ENCODE peak calls at places on chromosomes 6 and 20, in five cellular contexts. U is occipital lobe, W is bronchial epithelial cell, O is NCI-H510A treated with DMSO at 0.1 percent for 48 hours, Q is anterior cingulate cortex. I is an unnamed sample.

GRCh38 chr6:88780714-88781389 is 182.6 kb downstream of the RNGTT start:
- DNase-seq in W (peak), O (peak), U (no peak), Q (no peak), I (peak)

GRCh38 chr20:57869291-57869950 is 159.6 kb upstream of the PMEPA1 start:
- DNase-seq in Q (no peak), U (no peak), O (no peak), W (no peak), I (no peak)

GRCh38 chr6:21597706-21598273 is 4.2 kb downstream of the SOX4 start:
- DNase-seq in U (no peak), Q (no peak), O (no peak), W (no peak), I (peak)

GRCh38 chr6:1182722-1183521 is 129.0 kb upstream of the FOXQ1 start:
- DNase-seq in U (no peak), W (peak), Q (no peak), O (no peak), I (no peak)

GRCh38 chr20:20566523-20566922 is 145.9 kb downstream of the RALGAPA2 start:
- DNase-seq in Q (no peak), U (no peak), O (no peak), W (no peak), I (no peak)

GRCh38 chr20:40844285-40844684 is 155.2 kb upstream of the MAFB start:
- DNase-seq in W (no peak), U (no peak), Q (no peak), O (no peak), I (no peak)

GRCh38 chr6:167747152-167747427 is 79.6 kb upstream of the AFDN start:
- DNase-seq in O (no peak), U (no peak), W (no peak), Q (no peak), I (no peak)

GRCh38 chr6:71460933-71461332 is 172.3 kb downstream of the OGFRL1 start:
- DNase-seq in O (no peak), Q (no peak), U (no peak), W (peak), I (no peak)

GRCh38 chr20:44624743-44625271 is 26.7 kb downstream of the ADA start:
- DNase-seq in O (no peak), Q (no peak), U (no peak), W (no peak), I (no peak)

GRCh38 chr20:61424011-61424627 is 172.1 kb downstream of the CDH4 start:
- DNase-seq in Q (no peak), W (no peak), U (no peak), O (no peak), I (no peak)

GRCh38 chr6:93424303-93425064 is 5.1 kb upstream of the EPHA7 start:
- DNase-seq in Q (no peak), O (no peak), W (peak), U (no peak), I (no peak)

GRCh38 chr6:41581381-41581991 is 35.3 kb downstream of the FOXP4 start:
- DNase-seq in U (no peak), W (peak), Q (no peak), O (no peak), I (peak)

GRCh38 chr6:5132741-5133140 is 47.6 kb downstream of the PPP1R3G start:
- DNase-seq in U (peak), W (no peak), O (no peak), Q (no peak), I (no peak)

GRCh38 chr6:105573556-105573955 is 170.7 kb upstream of the PREP start:
- DNase-seq in Q (no peak), W (peak), O (no peak), U (no peak), I (no peak)

GRCh38 chr6:81086931-81087330 is 665.5 kb downstream of the TENT5A start:
- DNase-seq in U (no peak), W (no peak), Q (no peak), O (no peak), I (no peak)

GRCh38 chr6:40425192-40425919 is 161.8 kb downstream of the LRFN2 start:
- DNase-seq in W (no peak), U (peak), O (peak), Q (no peak), I (no peak)

GRCh38 chr6:89260310-89260709 is 43.2 kb upstream of the GABRR1 start:
- DNase-seq in W (no peak), Q (no peak), U (no peak), O (no peak), I (no peak)

GRCh38 chr20:2301164-2301622 is 5.4 kb downstream of the TGM3 start:
- DNase-seq in U (no peak), Q (no peak), O (no peak), W (no peak), I (no peak)

GRCh38 chr6:30386166-30386565 is 41.2 kb downstream of the RPP21 start:
- DNase-seq in W (no peak), Q (no peak), U (no peak), O (no peak), I (no peak)

GRCh38 chr20:36543187-36544133 is 2.1 kb downstream of the MYL9 start:
- DNase-seq in Q (no peak), U (no peak), O (no peak), W (no peak), I (no peak)

GRCh38 chr6:170178561-170179477 is 112.1 kb downstream of the DLL1 start:
- DNase-seq in U (no peak), O (peak), Q (no peak), W (peak), I (peak)

GRCh38 chr6:315921-316752 is 23.9 kb downstream of the DUSP22 start:
- DNase-seq in O (no peak), W (no peak), U (no peak), Q (no peak), I (no peak)

GRCh38 chr6:90110971-90111370 is 185.7 kb downstream of the BACH2 start:
- DNase-seq in Q (no peak), W (no peak), O (no peak), U (no peak), I (no peak)

GRCh38 chr6:12718025-12718424 is 1.5 kb downstream of the PHACTR1 start:
- DNase-seq in W (peak), O (no peak), U (no peak), Q (no peak), I (peak)

GRCh38 chr20:16732506-16733152 is 2.8 kb downstream of the SNRPB2 start:
- DNase-seq in Q (no peak), O (no peak), U (no peak), W (peak), I (no peak)

GRCh38 chr20:56566621-56567020 is 33.6 kb downstream of the FAM209B start:
- DNase-seq in U (no peak), Q (no peak), W (peak), O (no peak), I (no peak)

GRCh38 chr6:92770540-92770939 is 648.8 kb downstream of the EPHA7 start:
- DNase-seq in Q (no peak), U (no peak), W (no peak), O (no peak), I (no peak)

GRCh38 chr20:57897156-57897874 is 187.5 kb upstream of the PMEPA1 start:
- DNase-seq in Q (no peak), U (no peak), O (no peak), W (no peak), I (no peak)